ENCODE peak calls at places on chromosome 15, in ten cellular contexts. V is H9; H is islet precursor cell; M is stimulated activated CD4-positive, alpha-beta T cell treated with anti-CD3 and anti-CD28 coated beads, Interleukin-4, amount 100 ng/mL, for 24 hours; W is lower lobe of right lung; X is activated T-cell treated with anti-CD3 and anti-CD28 coated beads, Interleukin-2, amount 50 U/mL, for 4 hours; O is H54; J is ecto neural progenitor cell; I is A172; R is T1000. B is an unnamed sample.

GRCh38 chr15:72009207-72009606 is 108.7 kb downstream of the MYO9A start:
- DNase-seq in V (no peak), H (no peak), M (no peak), W (no peak), X (no peak), O (no peak), J (no peak), I (no peak), R (no peak), B (no peak)

GRCh38 chr15:56454841-56455240 is 10.1 kb downstream of the MNS1 start:
- DNase-seq in V (no peak), H (no peak), M (no peak), W (no peak), X (no peak), O (no peak), J (no peak), I (no peak), R (no peak), B (no peak)

GRCh38 chr15:59420986-59421618 is 16.9 kb upstream of the FAM81A start:
- DNase-seq in V (peak; percentile 73), H (peak; percentile 73), M (no peak), W (no peak), X (no peak), O (no peak), J (peak; percentile 51), I (no peak), R (no peak), B (no peak)

GRCh38 chr15:67042490-67043181 is 22.8 kb upstream of the SMAD3 start:
- DNase-seq in V (no peak), H (no peak), M (no peak), W (no peak), X (no peak), O (no peak), J (no peak), I (peak; percentile 71), R (no peak), B (no peak)

GRCh38 chr15:34047893-34048775 is 9.1 kb upstream of the AVEN start:
- DNase-seq in V (no peak), H (no peak), M (no peak), W (no peak), X (no peak), O (no peak), J (no peak), I (peak; percentile 56), R (no peak), B (no peak)

GRCh38 chr15:36866896-36867295 is 233.5 kb downstream of the MEIS2 start:
- DNase-seq in V (no peak), H (no peak), M (no peak), W (no peak), X (no peak), O (no peak), J (no peak), I (no peak), R (no peak), B (no peak)

GRCh38 chr15:69719527-69719926 is 266.9 kb downstream of the RPLP1 start:
- DNase-seq in V (no peak), H (no peak), M (peak; percentile 64), W (peak; percentile 54), X (peak; percentile 51), O (no peak), J (no peak), I (no peak), R (no peak), B (no peak)

GRCh38 chr15:43514241-43515057 is 3.0 kb upstream of the MAP1A start:
- DNase-seq in V (peak; percentile 67), H (no peak), M (peak; percentile 20), W (no peak), X (no peak), O (no peak), J (no peak), I (no peak), R (no peak), B (no peak)

GRCh38 chr15:40929730-40930429 is 740 bp downstream of the DLL4 start:
- DNase-seq in V (no peak), H (peak; percentile 84), M (no peak), W (peak; percentile 75), X (no peak), O (no peak), J (peak; percentile 86), I (no peak), R (no peak), B (peak; percentile 93)

GRCh38 chr15:78101423-78102105 is 9.2 kb downstream of the SH2D7 start:
- DNase-seq in V (no peak), H (peak; percentile 67), M (no peak), W (no peak), X (no peak), O (no peak), J (no peak), I (no peak), R (no peak), B (peak; percentile 47)

GRCh38 chr15:31102049-31102321 is 460 bp upstream of the TRPM1 start:
- DNase-seq in V (no peak), H (no peak), M (no peak), W (no peak), X (no peak), O (no peak), J (no peak), I (no peak), R (no peak), B (no peak)

GRCh38 chr15:40955930-40956542 is 2.8 kb downstream of the CHAC1 start:
- DNase-seq in V (no peak), H (no peak), M (no peak), W (no peak), X (no peak), O (no peak), J (no peak), I (peak; percentile 32), R (no peak), B (no peak)

GRCh38 chr15:28888900-28889299 is 3.1 kb downstream of the APBA2 start:
- DNase-seq in V (no peak), H (no peak), M (no peak), W (peak; percentile 20), X (no peak), O (no peak), J (no peak), I (no peak), R (no peak), B (peak; percentile 77)

GRCh38 chr15:72342385-72342784 is 22.4 kb upstream of the CELF6 start:
- DNase-seq in V (peak; percentile 84), H (peak; percentile 83), M (peak; percentile 35), W (no peak), X (peak; percentile 30), O (no peak), J (peak; percentile 61), I (peak; percentile 16), R (no peak), B (no peak)

GRCh38 chr15:63979227-63979793 is 67.0 kb downstream of the DAPK2 start:
- DNase-seq in V (peak; percentile 12), H (no peak), M (no peak), W (no peak), X (no peak), O (no peak), J (no peak), I (no peak), R (no peak), B (peak; percentile 35)